ENCODE peak calls at places on chromosome 21, in eight cellular contexts. G is heart left ventricle, L is mesendoderm, P is GM23248, S is testis, R is sigmoid colon, V is cardiac muscle cell, O is NT2/D1. A is an unnamed sample. For H3K27me3, the result is how much of the 10 kb centered on the place peaks cover.

GRCh38 chr21:21187579-21187978 is 189.4 kb downstream of the NCAM2 start:
- DNase-seq in G (no peak), L (no peak), P (peak), S (no peak), R (no peak), V (peak), O (no peak), A (no peak)

GRCh38 chr21:26637346-26637745 is 64.3 kb upstream of the CYYR1 start:
- DNase-seq in G (no peak), L (no peak), P (no peak), S (no peak), R (no peak), V (no peak), O (no peak), A (no peak)

GRCh38 chr21:36719614-36720013 is 20.7 kb downstream of the SIM2 start:
- DNase-seq in G (no peak), L (no peak), P (no peak), S (no peak), R (peak), V (no peak), O (no peak), A (no peak)

GRCh38 chr21:25568230-25568629 is 39.1 kb downstream of the MRPL39 start:
- DNase-seq in G (peak), L (peak), P (no peak), S (peak), R (peak), V (peak), O (no peak), A (peak)

GRCh38 chr21:40714516-40714915 is 132.4 kb downstream of the DSCAM start:
- DNase-seq in G (no peak), L (no peak), P (no peak), S (no peak), R (no peak), V (no peak), O (no peak), A (no peak)

GRCh38 chr21:40272037-40272436 is 404.8 kb downstream of the PCP4 start:
- DNase-seq in G (no peak), L (no peak), P (no peak), S (no peak), R (no peak), V (no peak), O (no peak), A (no peak)

GRCh38 chr21:29741761-29742160 is 198.0 kb downstream of the GRIK1 start:
- DNase-seq in G (no peak), L (no peak), P (no peak), S (no peak), R (no peak), V (no peak), O (no peak), A (no peak)

GRCh38 chr21:15010645-15011044 is 54.2 kb downstream of the NRIP1 start:
- DNase-seq in G (no peak), L (no peak), P (no peak), S (no peak), R (no peak), V (peak), O (no peak), A (no peak)

GRCh38 chr21:36929622-36930021 is 36.8 kb downstream of the HLCS start:
- DNase-seq in G (no peak), L (peak), P (no peak), S (peak), R (no peak), V (no peak), O (no peak), A (no peak)

GRCh38 chr21:35737899-35738341 is 322.4 kb downstream of the SETD4 start:
- DNase-seq in G (peak), L (no peak), P (peak), S (peak), R (peak), V (peak), O (no peak), A (no peak)

GRCh38 chr21:17250651-17251294 is 262.1 kb upstream of the CXADR start:
- DNase-seq in G (no peak), L (no peak), P (no peak), S (no peak), R (no peak), V (no peak), O (no peak), A (no peak)

GRCh38 chr21:29175408-29176147 is 45.1 kb downstream of the MAP3K7CL start:
- DNase-seq in G (no peak), L (no peak), P (peak), S (no peak), R (no peak), V (peak), O (no peak), A (no peak)

GRCh38 chr21:25572895-25573310 is 34.4 kb downstream of the MRPL39 start:
- DNase-seq in G (no peak), L (no peak), P (no peak), S (no peak), R (no peak), V (no peak), O (no peak), A (no peak)

GRCh38 chr21:25342811-25343210 is 264.5 kb downstream of the MRPL39 start:
- DNase-seq in G (no peak), L (no peak), P (peak), S (no peak), R (no peak), V (peak), O (no peak), A (no peak)

GRCh38 chr21:16193758-16194606 is 464.2 kb downstream of the USP25 start:
- DNase-seq in G (peak), L (peak), P (peak), S (peak), R (peak), V (peak), O (peak), A (peak)

GRCh38 chr21:31557421-31557955 is 102.0 kb upstream of the SOD1 start:
- DNase-seq in G (no peak), L (peak), P (no peak), S (peak), R (no peak), V (no peak), O (no peak), A (no peak)

GRCh38 chr21:21238882-21239400 is 240.7 kb downstream of the NCAM2 start:
- DNase-seq in G (no peak), L (no peak), P (no peak), S (no peak), R (no peak), V (no peak), O (no peak), A (no peak)

GRCh38 chr21:16873581-16873980 is 639.3 kb upstream of the CXADR start:
- DNase-seq in G (no peak), L (no peak), P (no peak), S (no peak), R (no peak), V (no peak), O (no peak), A (no peak)

GRCh38 chr21:25997788-25998611 is 172.6 kb downstream of the APP start:
- DNase-seq in G (no peak), L (peak), P (no peak), S (peak), R (no peak), V (peak), O (peak), A (no peak)

GRCh38 chr21:21165063-21165645 is 166.9 kb downstream of the NCAM2 start:
- DNase-seq in G (peak), L (peak), P (peak), S (no peak), R (no peak), V (peak), O (no peak), A (no peak)

GRCh38 chr21:37912616-37913015 is 3.6 kb downstream of the KCNJ6 start:
- DNase-seq in G (no peak), L (no peak), P (no peak), S (no peak), R (no peak), V (no peak), O (no peak), A (no peak)

GRCh38 chr21:37939251-37939650 is 23.0 kb upstream of the KCNJ6 start:
- DNase-seq in G (no peak), L (no peak), P (no peak), S (no peak), R (no peak), V (no peak), O (no peak), A (no peak)

GRCh38 chr21:31176725-31177124 is 138.4 kb upstream of the KRTAP19-8 start:
- DNase-seq in G (no peak), L (no peak), P (no peak), S (no peak), R (no peak), V (no peak), O (no peak), A (no peak)

GRCh38 chr21:20249401-20249800 is 748.8 kb upstream of the NCAM2 start:
- DNase-seq in G (no peak), L (no peak), P (no peak), S (no peak), R (no peak), V (no peak), O (no peak), A (no peak)

GRCh38 chr21:31316488-31317169 is 27.4 kb downstream of the TIAM1 start:
- DNase-seq in G (no peak), L (peak), P (peak), S (no peak), R (no peak), V (peak), O (no peak), A (no peak)

GRCh38 chr21:37241426-37241825 is 25.7 kb downstream of the VPS26C start:
- DNase-seq in G (no peak), L (no peak), P (no peak), S (no peak), R (no peak), V (no peak), O (no peak), A (no peak)

GRCh38 chr21:39106881-39107462 is 76.3 kb downstream of the PSMG1 start:
- DNase-seq in G (no peak), L (no peak), P (no peak), S (no peak), R (no peak), V (no peak), O (no peak), A (no peak)
- H3K27me3 ChIP-seq in G (under half), L (under half), P (under half), S (under half), R (under half), V (under half), O (under half), A (under half)

DNA sequence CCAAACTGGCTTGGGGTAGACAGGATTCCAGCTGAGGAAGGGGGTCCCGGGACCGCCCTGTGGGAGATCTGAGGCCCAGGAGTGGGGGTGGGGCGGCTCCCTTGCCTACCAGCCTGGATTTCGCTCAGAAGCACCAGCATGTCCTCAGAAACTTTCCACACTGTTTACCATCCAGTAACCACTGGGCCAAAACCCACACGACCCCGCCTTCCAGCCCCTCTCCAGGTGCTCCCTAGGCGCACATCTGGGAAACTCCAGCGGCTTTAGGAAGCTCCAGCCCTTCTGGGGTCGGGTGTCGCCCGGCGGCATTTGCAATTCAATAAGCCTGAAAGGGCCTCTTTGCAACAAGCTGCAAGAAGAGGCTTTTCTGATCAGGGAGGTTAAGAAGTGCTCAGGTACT is 4.6 kb downstream of the RIPK4 start:
- DNase-seq in G (no peak), L (peak), P (no peak), S (no peak), R (no peak), V (no peak), O (peak), A (no peak)
- H3K27me3 ChIP-seq in G (half or more), L (under half), P (under half), S (under half), R (under half), V (half or more), O (half or more), A (half or more)

GRCh38 chr21:33026299-33026858 is 644 bp downstream of the OLIG2 start:
- DNase-seq in G (no peak), L (no peak), P (no peak), S (no peak), R (peak), V (no peak), O (no peak), A (no peak)
- H3K27me3 ChIP-seq in G (half or more), L (half or more), P (half or more), S (under half), R (half or more), V (half or more), O (half or more), A (half or more)

GRCh38 chr21:46081862-46082637 is 15.9 kb upstream of the COL6A2 start:
- DNase-seq in G (no peak), L (no peak), P (no peak), S (no peak), R (peak), V (no peak), O (no peak), A (no peak)

GRCh38 chr21:46081022-46081861 is 16.7 kb upstream of the COL6A2 start:
- DNase-seq in G (peak), L (no peak), P (peak), S (no peak), R (peak), V (no peak), O (no peak), A (no peak)

GRCh38 chr21:46078984-46079356 is 18.9 kb upstream of the COL6A2 start:
- DNase-seq in G (no peak), L (no peak), P (peak), S (no peak), R (no peak), V (peak), O (no peak), A (no peak)

GRCh38 chr21:46079357-46080170 is 18.3 kb upstream of the COL6A2 start:
- DNase-seq in G (peak), L (no peak), P (peak), S (peak), R (peak), V (peak), O (no peak), A (no peak)

GRCh38 chr21:46080171-46081021 is 17.5 kb upstream of the COL6A2 start:
- DNase-seq in G (peak), L (no peak), P (peak), S (peak), R (peak), V (peak), O (no peak), A (no peak)
- H3K27me3 ChIP-seq in G (under half), L (under half), P (under half), S (under half), R (under half), V (under half), O (under half), A (under half)

GRCh38 chr21:33029512-33029921 is 3.8 kb downstream of the OLIG2 start:
- DNase-seq in G (no peak), L (no peak), P (no peak), S (no peak), R (peak), V (no peak), O (no peak), A (no peak)
- H3K27me3 ChIP-seq in G (half or more), L (half or more), P (half or more), S (under half), R (under half), V (half or more), O (half or more), A (half or more)

GRCh38 chr21:42248783-42249597 is 30.1 kb downstream of the ABCG1 start:
- DNase-seq in G (no peak), L (no peak), P (no peak), S (no peak), R (no peak), V (no peak), O (no peak), A (no peak)

GRCh38 chr21:42250422-42251403 is 31.8 kb downstream of the ABCG1 start:
- DNase-seq in G (no peak), L (no peak), P (no peak), S (no peak), R (no peak), V (no peak), O (no peak), A (no peak)

GRCh38 chr21:42245348-42246185 is 26.6 kb downstream of the ABCG1 start:
- DNase-seq in G (no peak), L (peak), P (no peak), S (peak), R (no peak), V (no peak), O (no peak), A (peak)

GRCh38 chr21:42248241-42248640 is 29.3 kb downstream of the ABCG1 start:
- DNase-seq in G (no peak), L (no peak), P (no peak), S (no peak), R (no peak), V (no peak), O (no peak), A (no peak)

GRCh38 chr21:42247716-42248115 is 28.8 kb downstream of the ABCG1 start:
- DNase-seq in G (no peak), L (no peak), P (no peak), S (no peak), R (no peak), V (no peak), O (no peak), A (no peak)
- H3K27me3 ChIP-seq in G (under half), L (under half), P (under half), S (under half), R (under half), V (under half), O (under half), A (under half)

GRCh38 chr21:42671778-42672593 is 18.6 kb downstream of the PDE9A start:
- DNase-seq in G (no peak), L (no peak), P (no peak), S (no peak), R (no peak), V (no peak), O (no peak), A (no peak)

GRCh38 chr21:42670884-42671283 is 17.5 kb downstream of the PDE9A start:
- DNase-seq in G (no peak), L (no peak), P (no peak), S (no peak), R (no peak), V (no peak), O (no peak), A (no peak)

GRCh38 chr21:42674351-42674940 is 21.0 kb downstream of the PDE9A start:
- DNase-seq in G (peak), L (peak), P (no peak), S (peak), R (peak), V (peak), O (no peak), A (no peak)

GRCh38 chr21:42673633-42674328 is 20.4 kb downstream of the PDE9A start:
- DNase-seq in G (no peak), L (no peak), P (no peak), S (no peak), R (no peak), V (no peak), O (no peak), A (no peak)

GRCh38 chr21:42672699-42673458 is 19.5 kb downstream of the PDE9A start:
- DNase-seq in G (no peak), L (peak), P (peak), S (no peak), R (no peak), V (peak), O (no peak), A (no peak)
- H3K27me3 ChIP-seq in G (under half), L (under half), P (under half), S (under half), R (under half), V (under half), O (under half), A (under half)

GRCh38 chr21:34724857-34725195 is 56.0 kb downstream of the CLIC6 start:
- DNase-seq in G (no peak), L (no peak), P (peak), S (no peak), R (no peak), V (peak), O (no peak), A (no peak)
- H3K27me3 ChIP-seq in G (under half), L (under half), P (under half), S (under half), R (under half), V (under half), O (under half), A (under half)

DNA sequence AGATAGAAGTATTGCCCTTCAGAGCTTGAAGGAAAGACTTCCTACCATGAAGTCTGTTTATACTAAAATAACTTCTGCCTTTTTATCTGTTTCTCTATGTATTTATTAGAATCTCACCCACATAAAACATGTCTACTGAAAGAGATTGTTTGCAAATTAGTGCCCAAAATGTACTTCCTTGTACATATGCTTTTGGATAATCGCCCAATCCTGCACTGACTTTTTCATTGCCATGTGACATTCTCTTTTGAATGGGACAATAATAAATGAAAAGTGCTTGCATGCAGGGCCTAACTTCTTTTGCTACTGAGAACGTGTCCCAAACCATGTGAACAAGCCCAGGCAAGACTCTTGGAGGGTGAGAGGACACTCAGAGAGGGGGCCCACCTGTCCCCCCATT is 711.6 kb upstream of the ADAMTS5 start:
- DNase-seq in G (no peak), L (no peak), P (no peak), S (no peak), R (no peak), V (no peak), O (no peak), A (no peak)
- H3K27me3 ChIP-seq in G (under half), L (under half), P (under half), S (under half), R (under half), V (under half), O (under half), A (under half)

GRCh38 chr21:45332981-45333582 is 45.4 kb upstream of the POFUT2 start:
- DNase-seq in G (no peak), L (no peak), P (no peak), S (no peak), R (peak), V (no peak), O (no peak), A (no peak)
- H3K27me3 ChIP-seq in G (under half), L (under half), P (under half), S (under half), R (under half), V (under half), O (under half), A (under half)